ENCODE peak calls at places on chromosomes 11 and 22, in ten cellular contexts. I, L, H, R, Y, V, J, B, K and X are unnamed samples.
A peak's percentile ranks its signal among the peaks of the same experiment; 100 is the strongest.

GRCh38 chr22:46007848-46008261 is 30.9 kb upstream of the WNT7B start:
- DNase-seq in I (peak; percentile 94), L (no peak), H (peak; percentile 83), R (peak; percentile 97), Y (no peak), V (no peak), J (no peak), B (peak; percentile 98), K (peak; percentile 90), X (peak; percentile 62)

GRCh38 chr11:13781153-13781552 is 112.7 kb downstream of the FAR1 start:
- DNase-seq in I (peak; percentile 77), L (no peak), H (no peak), R (no peak), Y (no peak), V (no peak), J (no peak), B (no peak), K (no peak), X (no peak)

GRCh38 chr11:22792497-22792896 is 37.1 kb downstream of the SVIP start:
- DNase-seq in I (peak; percentile 27), L (no peak), H (peak; percentile 7), R (peak; percentile 7), Y (peak; percentile 14), V (no peak), J (no peak), B (peak; percentile 29), K (peak; percentile 18), X (peak; percentile 40)

GRCh38 chr22:23180893-23181762 is 819 bp downstream of the BCR start:
- DNase-seq in I (peak; percentile 59), L (no peak), H (no peak), R (no peak), Y (no peak), V (peak; percentile 58), J (peak; percentile 45), B (peak; percentile 55), K (no peak), X (no peak)

GRCh38 chr22:20571531-20572007 is 64.2 kb downstream of the MED15 start:
- DNase-seq in I (no peak), L (no peak), H (no peak), R (no peak), Y (peak; percentile 78), V (peak; percentile 64), J (peak; percentile 75), B (no peak), K (no peak), X (peak; percentile 32)

GRCh38 chr11:38448284-38448683 is 1850.2 kb upstream of the RAG2 start:
- DNase-seq in I (no peak), L (no peak), H (no peak), R (peak; percentile 25), Y (no peak), V (no peak), J (no peak), B (peak; percentile 2), K (no peak), X (no peak)

GRCh38 chr11:3134651-3135490 is 30.2 kb downstream of the OSBPL5 start:
- DNase-seq in I (no peak), L (no peak), H (no peak), R (no peak), Y (no peak), V (no peak), J (no peak), B (no peak), K (no peak), X (no peak)

GRCh38 chr22:28802595-28803087 is 2.3 kb upstream of the XBP1 start:
- DNase-seq in I (no peak), L (no peak), H (no peak), R (no peak), Y (no peak), V (no peak), J (no peak), B (no peak), K (no peak), X (no peak)

GRCh38 chr22:36395922-36396321 is 8.2 kb upstream of the MYH9 start:
- DNase-seq in I (no peak), L (no peak), H (peak; percentile 93), R (no peak), Y (no peak), V (no peak), J (no peak), B (peak; percentile 42), K (no peak), X (peak; percentile 80)

GRCh38 chr11:13963949-13964770 is 1.6 kb downstream of the SPON1 start:
- DNase-seq in I (peak; percentile 60), L (no peak), H (no peak), R (no peak), Y (no peak), V (peak; percentile 18), J (peak; percentile 37), B (peak; percentile 14), K (no peak), X (no peak)

GRCh38 chr11:65773784-65774411 is 6.9 kb downstream of the AP5B1 start:
- DNase-seq in I (no peak), L (no peak), H (no peak), R (peak; percentile 11), Y (no peak), V (no peak), J (no peak), B (no peak), K (peak; percentile 14), X (no peak)

GRCh38 chr22:24553597-24554315 is 1.2 kb downstream of the GUCD1 start:
- DNase-seq in I (peak; percentile 42), L (no peak), H (peak; percentile 43), R (peak; percentile 55), Y (no peak), V (no peak), J (no peak), B (no peak), K (no peak), X (no peak)

GRCh38 chr11:121106812-121107211 is 5.8 kb downstream of the TECTA start:
- DNase-seq in I (peak; percentile 84), L (no peak), H (no peak), R (peak; percentile 57), Y (no peak), V (no peak), J (no peak), B (no peak), K (no peak), X (no peak)

GRCh38 chr22:24359452-24360120 is 67.8 kb upstream of the ADORA2A start:
- DNase-seq in I (no peak), L (no peak), H (peak; percentile 32), R (no peak), Y (peak; percentile 27), V (no peak), J (no peak), B (no peak), K (no peak), X (no peak)